ENCODE peak calls at places on chromosome 7, in ten cellular contexts. P is AG08395; U is substantia nigra; L is lower leg skin; S is immature natural killer cell; D is GM12892; H is T-helper 22 cell; W is HT1080; B is nephron progenitor cell; J is activated CD4-positive, alpha-beta T cell treated with anti-CD3 and anti-CD28 coated beads for 4 hours. M is an unnamed sample.

GRCh38 chr7:92650391-92650790 is 60.2 kb upstream of the FAM133B start:
- DNase-seq in H (no peak), U (no peak), W (no peak), D (no peak), B (no peak), J (no peak), L (no peak), S (no peak), P (no peak), M (no peak)

GRCh38 chr7:150330211-150330885 is 7.0 kb upstream of the ACTR3C start:
- DNase-seq in L (no peak), S (no peak), P (no peak), J (no peak), D (no peak), U (no peak), W (no peak), H (no peak), B (no peak), M (no peak)

GRCh38 chr7:137656227-137656849 is 190.4 kb downstream of the DGKI start:
- DNase-seq in U (peak), L (peak), B (peak), S (peak), J (peak), W (peak), D (peak), H (no peak), P (peak), M (peak)

GRCh38 chr7:11458736-11459483 is 373.1 kb downstream of the THSD7A start:
- DNase-seq in H (no peak), P (peak), B (no peak), U (no peak), S (no peak), L (no peak), J (no peak), W (peak), D (no peak), M (no peak)

GRCh38 chr7:151889406-151890354 is 12.8 kb upstream of the PRKAG2 start:
- DNase-seq in U (no peak), B (no peak), L (no peak), P (no peak), D (no peak), W (no peak), H (no peak), S (no peak), J (no peak), M (no peak)

GRCh38 chr7:90677742-90678439 is 81.8 kb downstream of the CDK14 start:
- DNase-seq in D (no peak), P (no peak), B (no peak), W (no peak), U (no peak), H (no peak), S (no peak), J (no peak), L (no peak), M (no peak)

GRCh38 chr7:11078242-11078834 is 104.7 kb downstream of the PHF14 start:
- DNase-seq in P (no peak), H (no peak), J (no peak), U (no peak), D (no peak), W (no peak), B (no peak), L (no peak), S (no peak), M (no peak)

GRCh38 chr7:4959356-4959755 is 369 bp upstream of the MMD2 start:
- DNase-seq in U (no peak), J (no peak), P (no peak), B (no peak), D (no peak), S (no peak), H (no peak), L (no peak), W (no peak), M (no peak)

GRCh38 chr7:93890464-93891068 is at the start of gene TFPI2:
- DNase-seq in L (no peak), U (no peak), S (no peak), B (peak), P (peak), J (no peak), H (no peak), W (no peak), D (no peak), M (no peak)

GRCh38 chr7:121504478-121504877 is 108.4 kb upstream of the FAM3C start:
- DNase-seq in B (no peak), P (peak), S (no peak), J (no peak), L (peak), W (peak), H (no peak), D (no peak), U (no peak), M (no peak)

GRCh38 chr7:44685723-44686122 is 62.9 kb upstream of the ZMIZ2 start:
- DNase-seq in H (no peak), D (no peak), S (no peak), J (no peak), B (no peak), U (no peak), P (no peak), W (no peak), L (no peak), M (no peak)

GRCh38 chr7:19491821-19492452 is 216.9 kb downstream of the POLR1F start:
- DNase-seq in U (no peak), L (no peak), P (peak), J (no peak), B (no peak), S (no peak), W (peak), D (no peak), H (no peak), M (no peak)

GRCh38 chr7:121578669-121579068 is 182.6 kb upstream of the FAM3C start:
- DNase-seq in H (no peak), S (no peak), P (no peak), J (no peak), U (no peak), B (no peak), D (no peak), W (no peak), L (no peak), M (no peak)

GRCh38 chr7:159068893-159069448 is 75.7 kb downstream of the VIPR2 start:
- DNase-seq in L (no peak), H (no peak), D (no peak), B (no peak), U (no peak), P (no peak), S (no peak), W (no peak), J (no peak), M (no peak)

GRCh38 chr7:1368682-1369571 is 90.3 kb downstream of the MICALL2 start:
- DNase-seq in B (peak), W (no peak), L (no peak), U (no peak), J (peak), S (no peak), D (peak), P (peak), H (no peak), M (no peak)

GRCh38 chr7:31408120-31408729 is 67.7 kb upstream of the NEUROD6 start:
- DNase-seq in J (no peak), D (no peak), P (peak), S (no peak), H (no peak), L (no peak), U (no peak), W (peak), B (no peak), M (no peak)

GRCh38 chr7:112331495-112331894 is 118.8 kb upstream of the IFRD1 start:
- DNase-seq in J (no peak), H (no peak), S (no peak), W (no peak), U (no peak), D (no peak), P (no peak), B (no peak), L (no peak), M (no peak)

GRCh38 chr7:23012186-23012585 is 1.7 kb downstream of the HYCC1 start:
- DNase-seq in U (no peak), J (no peak), S (no peak), B (no peak), H (no peak), L (no peak), D (no peak), W (no peak), P (no peak), M (no peak)

GRCh38 chr7:28316489-28316888 is 95.8 kb upstream of the CREB5 start:
- DNase-seq in H (no peak), S (no peak), B (no peak), L (no peak), D (no peak), U (no peak), W (no peak), P (peak), J (no peak), M (no peak)

GRCh38 chr7:1080251-1080917 is 7.5 kb upstream of the GPER1 start:
- DNase-seq in P (no peak), B (peak), W (no peak), J (no peak), H (no peak), L (no peak), D (no peak), S (no peak), U (no peak), M (no peak)

GRCh38 chr7:30938435-30939316 is 25.1 kb upstream of the GHRHR start:
- DNase-seq in L (peak), J (peak), P (peak), S (peak), U (peak), D (peak), W (peak), B (peak), H (peak), M (peak)

GRCh38 chr7:106944035-106944665 is 79.1 kb downstream of the PIK3CG start:
- DNase-seq in D (no peak), B (no peak), U (no peak), W (no peak), J (no peak), P (no peak), H (no peak), S (no peak), L (no peak), M (no peak)

GRCh38 chr7:48089415-48089975 is 430 bp downstream of the UPP1 start:
- DNase-seq in U (peak), P (no peak), L (peak), D (peak), J (peak), H (peak), S (no peak), W (peak), B (peak), M (peak)

GRCh38 chr7:49708590-49708989 is 64.8 kb upstream of the VWC2 start:
- DNase-seq in P (no peak), S (no peak), W (no peak), U (no peak), J (no peak), H (no peak), D (no peak), B (no peak), L (no peak), M (no peak)

M was measured in T-helper 17 cell.